ENCODE peak calls at places on chromosomes 12 and 14, in four cellular contexts. One of them, this sample, is unnamed.

GRCh38 chr12:56803750-56804149 is 40.6 kb downstream of the HSD17B6 start:
- DNase-seq in fibroblast of the conjunctiva: no peak
- DNase-seq in NCI-H1092 treated with DMSO at 0.1 percent for 48 hours: no peak
- DNase-seq in activated naive CD8-positive, alpha-beta T cell treated with anti-CD3 and anti-CD28 coated beads, Interleukin-2, amount 50 U/mL, for 24 hours: no peak
- DNase-seq in this sample: no peak

GRCh38 chr14:29458547-29458946 is 469.1 kb downstream of the PRKD1 start:
- DNase-seq in NCI-H1092 treated with DMSO at 0.1 percent for 48 hours: no peak
- DNase-seq in fibroblast of the conjunctiva: no peak
- DNase-seq in activated naive CD8-positive, alpha-beta T cell treated with anti-CD3 and anti-CD28 coated beads, Interleukin-2, amount 50 U/mL, for 24 hours: no peak
- DNase-seq in this sample: no peak

GRCh38 chr14:100386121-100386520 is 63.0 kb downstream of the SLC25A47 start:
- DNase-seq in fibroblast of the conjunctiva: no peak
- DNase-seq in activated naive CD8-positive, alpha-beta T cell treated with anti-CD3 and anti-CD28 coated beads, Interleukin-2, amount 50 U/mL, for 24 hours: no peak
- DNase-seq in NCI-H1092 treated with DMSO at 0.1 percent for 48 hours: no peak
- DNase-seq in this sample: no peak

GRCh38 chr14:31297701-31298344 is 90.2 kb upstream of the HECTD1 start:
- DNase-seq in activated naive CD8-positive, alpha-beta T cell treated with anti-CD3 and anti-CD28 coated beads, Interleukin-2, amount 50 U/mL, for 24 hours: no peak
- DNase-seq in fibroblast of the conjunctiva: no peak
- DNase-seq in NCI-H1092 treated with DMSO at 0.1 percent for 48 hours: no peak
- DNase-seq in this sample: no peak

GRCh38 chr12:13816394-13816793 is 165.0 kb downstream of the GRIN2B start:
- DNase-seq in activated naive CD8-positive, alpha-beta T cell treated with anti-CD3 and anti-CD28 coated beads, Interleukin-2, amount 50 U/mL, for 24 hours: no peak
- DNase-seq in NCI-H1092 treated with DMSO at 0.1 percent for 48 hours: no peak
- DNase-seq in fibroblast of the conjunctiva: no peak
- DNase-seq in this sample: no peak

GRCh38 chr12:100564905-100565467 is 8.5 kb upstream of the GAS2L3 start:
- DNase-seq in fibroblast of the conjunctiva: no peak
- DNase-seq in activated naive CD8-positive, alpha-beta T cell treated with anti-CD3 and anti-CD28 coated beads, Interleukin-2, amount 50 U/mL, for 24 hours: no peak
- DNase-seq in NCI-H1092 treated with DMSO at 0.1 percent for 48 hours: no peak
- DNase-seq in this sample: no peak

GRCh38 chr12:124654666-124655316 is 87.4 kb upstream of the NCOR2 start:
- DNase-seq in fibroblast of the conjunctiva: no peak
- DNase-seq in activated naive CD8-positive, alpha-beta T cell treated with anti-CD3 and anti-CD28 coated beads, Interleukin-2, amount 50 U/mL, for 24 hours: no peak
- DNase-seq in NCI-H1092 treated with DMSO at 0.1 percent for 48 hours: peak
- DNase-seq in this sample: no peak

GRCh38 chr12:89544730-89545184 is 18.9 kb upstream of the POC1B start:
- DNase-seq in fibroblast of the conjunctiva: no peak
- DNase-seq in activated naive CD8-positive, alpha-beta T cell treated with anti-CD3 and anti-CD28 coated beads, Interleukin-2, amount 50 U/mL, for 24 hours: no peak
- DNase-seq in NCI-H1092 treated with DMSO at 0.1 percent for 48 hours: peak
- DNase-seq in this sample: no peak

GRCh38 chr14:31994391-31995033 is 82.6 kb upstream of the ARHGAP5 start:
- DNase-seq in fibroblast of the conjunctiva: no peak
- DNase-seq in activated naive CD8-positive, alpha-beta T cell treated with anti-CD3 and anti-CD28 coated beads, Interleukin-2, amount 50 U/mL, for 24 hours: no peak
- DNase-seq in NCI-H1092 treated with DMSO at 0.1 percent for 48 hours: no peak
- DNase-seq in this sample: no peak

GRCh38 chr12:122318607-122319311 is 52.5 kb upstream of the VPS33A start:
- DNase-seq in fibroblast of the conjunctiva: peak
- DNase-seq in NCI-H1092 treated with DMSO at 0.1 percent for 48 hours: no peak
- DNase-seq in activated naive CD8-positive, alpha-beta T cell treated with anti-CD3 and anti-CD28 coated beads, Interleukin-2, amount 50 U/mL, for 24 hours: no peak
- DNase-seq in this sample: no peak

GRCh38 chr12:96121271-96121711 is 72.9 kb upstream of the ELK3 start:
- DNase-seq in fibroblast of the conjunctiva: no peak
- DNase-seq in activated naive CD8-positive, alpha-beta T cell treated with anti-CD3 and anti-CD28 coated beads, Interleukin-2, amount 50 U/mL, for 24 hours: no peak
- DNase-seq in NCI-H1092 treated with DMSO at 0.1 percent for 48 hours: no peak
- DNase-seq in this sample: no peak

GRCh38 chr12:52139579-52140062 is 52.2 kb downstream of the KRT80 start:
- DNase-seq in activated naive CD8-positive, alpha-beta T cell treated with anti-CD3 and anti-CD28 coated beads, Interleukin-2, amount 50 U/mL, for 24 hours: peak
- DNase-seq in NCI-H1092 treated with DMSO at 0.1 percent for 48 hours: peak
- DNase-seq in fibroblast of the conjunctiva: no peak
- DNase-seq in this sample: peak

GRCh38 chr12:114835031-114835430 is 151.1 kb upstream of the TBX3 start:
- DNase-seq in activated naive CD8-positive, alpha-beta T cell treated with anti-CD3 and anti-CD28 coated beads, Interleukin-2, amount 50 U/mL, for 24 hours: no peak
- DNase-seq in fibroblast of the conjunctiva: peak
- DNase-seq in NCI-H1092 treated with DMSO at 0.1 percent for 48 hours: no peak
- DNase-seq in this sample: no peak

GRCh38 chr12:89863968-89864367 is 155.3 kb upstream of the ATP2B1 start:
- DNase-seq in activated naive CD8-positive, alpha-beta T cell treated with anti-CD3 and anti-CD28 coated beads, Interleukin-2, amount 50 U/mL, for 24 hours: no peak
- DNase-seq in fibroblast of the conjunctiva: no peak
- DNase-seq in NCI-H1092 treated with DMSO at 0.1 percent for 48 hours: no peak
- DNase-seq in this sample: no peak

GRCh38 chr12:77742631-77743030 is 88.1 kb upstream of the NAV3 start:
- DNase-seq in activated naive CD8-positive, alpha-beta T cell treated with anti-CD3 and anti-CD28 coated beads, Interleukin-2, amount 50 U/mL, for 24 hours: no peak
- DNase-seq in fibroblast of the conjunctiva: no peak
- DNase-seq in NCI-H1092 treated with DMSO at 0.1 percent for 48 hours: peak
- DNase-seq in this sample: no peak

GRCh38 chr12:67148265-67148664 is 120.9 kb upstream of the CAND1 start:
- DNase-seq in NCI-H1092 treated with DMSO at 0.1 percent for 48 hours: no peak
- DNase-seq in fibroblast of the conjunctiva: no peak
- DNase-seq in activated naive CD8-positive, alpha-beta T cell treated with anti-CD3 and anti-CD28 coated beads, Interleukin-2, amount 50 U/mL, for 24 hours: no peak
- DNase-seq in this sample: no peak

GRCh38 chr14:70013269-70013873 is 134.2 kb downstream of the SMOC1 start:
- DNase-seq in NCI-H1092 treated with DMSO at 0.1 percent for 48 hours: no peak
- DNase-seq in activated naive CD8-positive, alpha-beta T cell treated with anti-CD3 and anti-CD28 coated beads, Interleukin-2, amount 50 U/mL, for 24 hours: peak
- DNase-seq in fibroblast of the conjunctiva: no peak
- DNase-seq in this sample: peak

GRCh38 chr14:35403085-35403396 is 1.5 kb downstream of the NFKBIA start:
- DNase-seq in fibroblast of the conjunctiva: no peak
- DNase-seq in activated naive CD8-positive, alpha-beta T cell treated with anti-CD3 and anti-CD28 coated beads, Interleukin-2, amount 50 U/mL, for 24 hours: peak
- DNase-seq in NCI-H1092 treated with DMSO at 0.1 percent for 48 hours: no peak
- DNase-seq in this sample: no peak

GRCh38 chr14:92074555-92074954 is 31.8 kb downstream of the ATXN3 start:
- DNase-seq in activated naive CD8-positive, alpha-beta T cell treated with anti-CD3 and anti-CD28 coated beads, Interleukin-2, amount 50 U/mL, for 24 hours: no peak
- DNase-seq in NCI-H1092 treated with DMSO at 0.1 percent for 48 hours: no peak
- DNase-seq in fibroblast of the conjunctiva: no peak
- DNase-seq in this sample: no peak

GRCh38 chr14:69719501-69719951 is 47.4 kb upstream of the SRSF5 start:
- DNase-seq in activated naive CD8-positive, alpha-beta T cell treated with anti-CD3 and anti-CD28 coated beads, Interleukin-2, amount 50 U/mL, for 24 hours: no peak
- DNase-seq in NCI-H1092 treated with DMSO at 0.1 percent for 48 hours: no peak
- DNase-seq in fibroblast of the conjunctiva: peak
- DNase-seq in this sample: no peak

GRCh38 chr14:87503711-87504110 is 489.3 kb downstream of the GALC start:
- DNase-seq in NCI-H1092 treated with DMSO at 0.1 percent for 48 hours: no peak
- DNase-seq in fibroblast of the conjunctiva: no peak
- DNase-seq in activated naive CD8-positive, alpha-beta T cell treated with anti-CD3 and anti-CD28 coated beads, Interleukin-2, amount 50 U/mL, for 24 hours: no peak
- DNase-seq in this sample: no peak

GRCh38 chr12:49369723-49370145 is 2.5 kb downstream of the SPATS2 start:
- DNase-seq in NCI-H1092 treated with DMSO at 0.1 percent for 48 hours: no peak
- DNase-seq in fibroblast of the conjunctiva: no peak
- DNase-seq in activated naive CD8-positive, alpha-beta T cell treated with anti-CD3 and anti-CD28 coated beads, Interleukin-2, amount 50 U/mL, for 24 hours: peak
- DNase-seq in this sample: peak

GRCh38 chr12:130818381-130819247 is 20.4 kb downstream of the STX2 start:
- DNase-seq in activated naive CD8-positive, alpha-beta T cell treated with anti-CD3 and anti-CD28 coated beads, Interleukin-2, amount 50 U/mL, for 24 hours: peak
- DNase-seq in fibroblast of the conjunctiva: peak
- DNase-seq in NCI-H1092 treated with DMSO at 0.1 percent for 48 hours: no peak
- DNase-seq in this sample: peak

GRCh38 chr14:104598461-104599273 is 5.9 kb downstream of the TMEM179 start:
- DNase-seq in fibroblast of the conjunctiva: no peak
- DNase-seq in activated naive CD8-positive, alpha-beta T cell treated with anti-CD3 and anti-CD28 coated beads, Interleukin-2, amount 50 U/mL, for 24 hours: no peak
- DNase-seq in NCI-H1092 treated with DMSO at 0.1 percent for 48 hours: peak
- DNase-seq in this sample: no peak

GRCh38 chr14:71701990-71702389 is 230.2 kb upstream of the RGS6 start:
- DNase-seq in fibroblast of the conjunctiva: no peak
- DNase-seq in NCI-H1092 treated with DMSO at 0.1 percent for 48 hours: no peak
- DNase-seq in activated naive CD8-positive, alpha-beta T cell treated with anti-CD3 and anti-CD28 coated beads, Interleukin-2, amount 50 U/mL, for 24 hours: no peak
- DNase-seq in this sample: no peak

GRCh38 chr12:56338643-56339422 is at the start of gene IL23A:
- DNase-seq in NCI-H1092 treated with DMSO at 0.1 percent for 48 hours: no peak
- DNase-seq in fibroblast of the conjunctiva: no peak
- DNase-seq in activated naive CD8-positive, alpha-beta T cell treated with anti-CD3 and anti-CD28 coated beads, Interleukin-2, amount 50 U/mL, for 24 hours: peak
- DNase-seq in this sample: no peak

GRCh38 chr12:124491856-124492420 is 75.5 kb downstream of the NCOR2 start:
- DNase-seq in activated naive CD8-positive, alpha-beta T cell treated with anti-CD3 and anti-CD28 coated beads, Interleukin-2, amount 50 U/mL, for 24 hours: no peak
- DNase-seq in fibroblast of the conjunctiva: no peak
- DNase-seq in NCI-H1092 treated with DMSO at 0.1 percent for 48 hours: no peak
- DNase-seq in this sample: no peak

GRCh38 chr14:69561893-69562292 is 12.8 kb downstream of the CCDC177 start:
- DNase-seq in fibroblast of the conjunctiva: no peak
- DNase-seq in NCI-H1092 treated with DMSO at 0.1 percent for 48 hours: no peak
- DNase-seq in activated naive CD8-positive, alpha-beta T cell treated with anti-CD3 and anti-CD28 coated beads, Interleukin-2, amount 50 U/mL, for 24 hours: no peak
- DNase-seq in this sample: no peak

GRCh38 chr12:26028953-26029740 is 70.7 kb downstream of the RASSF8 start:
- DNase-seq in activated naive CD8-positive, alpha-beta T cell treated with anti-CD3 and anti-CD28 coated beads, Interleukin-2, amount 50 U/mL, for 24 hours: peak
- DNase-seq in NCI-H1092 treated with DMSO at 0.1 percent for 48 hours: no peak
- DNase-seq in fibroblast of the conjunctiva: no peak
- DNase-seq in this sample: peak

GRCh38 chr12:109760930-109761630 is 47.5 kb downstream of the FAM222A start:
- DNase-seq in activated naive CD8-positive, alpha-beta T cell treated with anti-CD3 and anti-CD28 coated beads, Interleukin-2, amount 50 U/mL, for 24 hours: no peak
- DNase-seq in NCI-H1092 treated with DMSO at 0.1 percent for 48 hours: no peak
- DNase-seq in fibroblast of the conjunctiva: no peak
- DNase-seq in this sample: no peak

GRCh38 chr14:91388551-91388975 is 29.1 kb downstream of the CCDC88C start:
- DNase-seq in NCI-H1092 treated with DMSO at 0.1 percent for 48 hours: no peak
- DNase-seq in activated naive CD8-positive, alpha-beta T cell treated with anti-CD3 and anti-CD28 coated beads, Interleukin-2, amount 50 U/mL, for 24 hours: no peak
- DNase-seq in fibroblast of the conjunctiva: no peak
- DNase-seq in this sample: no peak